ENCODE peak calls at places on chromosomes 3 and 15, in five cellular contexts. One of them, this sample, is unnamed.

GRCh38 chr15:90838066-90838465 is 30.3 kb upstream of the FURIN start:
- DNase-seq in cardiac muscle cell: no peak
- DNase-seq in left colon: peak; percentile 49
- DNase-seq in NCI-H1436: no peak
- DNase-seq in amniotic stem cell: no peak
- DNase-seq in this sample: no peak

GRCh38 chr15:60580650-60581415 is 101.9 kb upstream of the ICE2 start:
- DNase-seq in cardiac muscle cell: no peak
- DNase-seq in left colon: no peak
- DNase-seq in NCI-H1436: no peak
- DNase-seq in amniotic stem cell: no peak
- DNase-seq in this sample: no peak

GRCh38 chr3:45595364-45596154 is 1.0 kb downstream of the LIMD1 start:
- DNase-seq in cardiac muscle cell: no peak
- DNase-seq in left colon: peak; percentile 69
- DNase-seq in NCI-H1436: no peak
- DNase-seq in amniotic stem cell: no peak
- DNase-seq in this sample: no peak

GRCh38 chr3:10408680-10409079 is 87.8 kb upstream of the SEC13 start:
- DNase-seq in cardiac muscle cell: no peak
- DNase-seq in left colon: no peak
- DNase-seq in NCI-H1436: no peak
- DNase-seq in amniotic stem cell: no peak
- DNase-seq in this sample: no peak

GRCh38 chr3:49785565-49786356 is 581 bp downstream of the IP6K1 start:
- DNase-seq in cardiac muscle cell: peak; percentile 40
- DNase-seq in left colon: peak; percentile 55
- DNase-seq in NCI-H1436: no peak
- DNase-seq in amniotic stem cell: no peak
- DNase-seq in this sample: no peak

GRCh38 chr3:40310690-40311089 is 1.2 kb downstream of the EIF1B start:
- DNase-seq in cardiac muscle cell: peak; percentile 62
- DNase-seq in left colon: no peak
- DNase-seq in NCI-H1436: no peak
- DNase-seq in amniotic stem cell: no peak
- DNase-seq in this sample: no peak

GRCh38 chr3:5301671-5302297 is 114.3 kb downstream of the EDEM1 start:
- DNase-seq in cardiac muscle cell: no peak
- DNase-seq in left colon: no peak
- DNase-seq in NCI-H1436: no peak
- DNase-seq in amniotic stem cell: no peak
- DNase-seq in this sample: no peak

GRCh38 chr15:70113304-70113700 is 15.6 kb upstream of the TLE3 start:
- DNase-seq in cardiac muscle cell: no peak
- DNase-seq in left colon: no peak
- DNase-seq in NCI-H1436: no peak
- DNase-seq in amniotic stem cell: no peak
- DNase-seq in this sample: no peak

GRCh38 chr3:54999159-54999558 is 71.3 kb upstream of the LRTM1 start:
- DNase-seq in cardiac muscle cell: peak; percentile 91
- DNase-seq in left colon: no peak
- DNase-seq in NCI-H1436: peak; percentile 47
- DNase-seq in amniotic stem cell: peak; percentile 32
- DNase-seq in this sample: no peak

GRCh38 chr3:153291052-153291689 is 129.1 kb downstream of the RAP2B start:
- DNase-seq in cardiac muscle cell: peak; percentile 35
- DNase-seq in left colon: no peak
- DNase-seq in NCI-H1436: no peak
- DNase-seq in amniotic stem cell: no peak
- DNase-seq in this sample: no peak

GRCh38 chr15:70892912-70893560 is 410 bp downstream of the LRRC49 start:
- DNase-seq in cardiac muscle cell: peak; percentile 77
- DNase-seq in left colon: no peak
- DNase-seq in NCI-H1436: no peak
- DNase-seq in amniotic stem cell: peak; percentile 24
- DNase-seq in this sample: peak; percentile 61

GRCh38 chr15:65062726-65063125 is 5.1 kb downstream of the RASL12 start:
- DNase-seq in cardiac muscle cell: no peak
- DNase-seq in left colon: no peak
- DNase-seq in NCI-H1436: no peak
- DNase-seq in amniotic stem cell: no peak
- DNase-seq in this sample: no peak

GRCh38 chr3:126342211-126342610 is 15.0 kb downstream of the KLF15 start:
- DNase-seq in cardiac muscle cell: no peak
- DNase-seq in left colon: no peak
- DNase-seq in NCI-H1436: no peak
- DNase-seq in amniotic stem cell: no peak
- DNase-seq in this sample: no peak

GRCh38 chr3:98846101-98846500 is 55.4 kb downstream of the DCBLD2 start:
- DNase-seq in cardiac muscle cell: peak; percentile 29
- DNase-seq in left colon: no peak
- DNase-seq in NCI-H1436: no peak
- DNase-seq in amniotic stem cell: no peak
- DNase-seq in this sample: no peak

GRCh38 chr15:31283046-31283445 is 43.6 kb upstream of the KLF13 start:
- DNase-seq in cardiac muscle cell: no peak
- DNase-seq in left colon: no peak
- DNase-seq in NCI-H1436: no peak
- DNase-seq in amniotic stem cell: no peak
- DNase-seq in this sample: no peak

GRCh38 chr3:180265551-180265950 is 228.8 kb upstream of the PEX5L start:
- DNase-seq in cardiac muscle cell: no peak
- DNase-seq in left colon: no peak
- DNase-seq in NCI-H1436: no peak
- DNase-seq in amniotic stem cell: no peak
- DNase-seq in this sample: no peak

GRCh38 chr15:92059036-92059970 is 205.8 kb downstream of the SLCO3A1 start:
- DNase-seq in cardiac muscle cell: no peak
- DNase-seq in left colon: no peak
- DNase-seq in NCI-H1436: no peak
- DNase-seq in amniotic stem cell: no peak
- DNase-seq in this sample: no peak

GRCh38 chr3:14870564-14871060 is 51.9 kb downstream of the FGD5 start:
- DNase-seq in cardiac muscle cell: no peak
- DNase-seq in left colon: no peak
- DNase-seq in NCI-H1436: no peak
- DNase-seq in amniotic stem cell: no peak
- DNase-seq in this sample: no peak

GRCh38 chr3:49015072-49015471 is 3.3 kb downstream of the DALRD3 start:
- DNase-seq in cardiac muscle cell: no peak
- DNase-seq in left colon: no peak
- DNase-seq in NCI-H1436: no peak
- DNase-seq in amniotic stem cell: no peak
- DNase-seq in this sample: no peak

GRCh38 chr3:76841750-76842149 is 198.1 kb upstream of the ROBO2 start:
- DNase-seq in cardiac muscle cell: no peak
- DNase-seq in left colon: no peak
- DNase-seq in NCI-H1436: no peak
- DNase-seq in amniotic stem cell: no peak
- DNase-seq in this sample: no peak

GRCh38 chr3:11650391-11650790 is 6.7 kb upstream of the VGLL4 start:
- DNase-seq in cardiac muscle cell: no peak
- DNase-seq in left colon: no peak
- DNase-seq in NCI-H1436: no peak
- DNase-seq in amniotic stem cell: no peak
- DNase-seq in this sample: peak; percentile 15

GRCh38 chr3:108125550-108126071 is 34.8 kb upstream of the CD47 start:
- DNase-seq in cardiac muscle cell: no peak
- DNase-seq in left colon: peak; percentile 35
- DNase-seq in NCI-H1436: peak; percentile 80
- DNase-seq in amniotic stem cell: no peak
- DNase-seq in this sample: peak; percentile 42

GRCh38 chr3:194865081-194865480 is 179.4 kb downstream of the FAM43A start:
- DNase-seq in cardiac muscle cell: no peak
- DNase-seq in left colon: no peak
- DNase-seq in NCI-H1436: no peak
- DNase-seq in amniotic stem cell: no peak
- DNase-seq in this sample: no peak

GRCh38 chr3:43866529-43867353 is 176.0 kb downstream of the ABHD5 start:
- DNase-seq in cardiac muscle cell: peak; percentile 33
- DNase-seq in left colon: no peak
- DNase-seq in NCI-H1436: no peak
- DNase-seq in amniotic stem cell: peak; percentile 38
- DNase-seq in this sample: no peak

This sample was measured in NCI-H748 treated with DMSO at 0.1 percent for 48 hours.